ENCODE peak calls at places on chromosomes 3 and 15, in four cellular contexts. N is Peyer's patch, T is breast epithelium, A is lung. K is an unnamed sample.

GRCh38 chr15:91942676-91943417 is 89.3 kb downstream of the SLCO3A1 start:
- DNase-seq in N (peak), T (peak), A (peak), K (peak)

GRCh38 chr3:3984053-3984452 is 184.8 kb downstream of the LRRN1 start:
- DNase-seq in N (no peak), T (no peak), A (no peak), K (no peak)

GRCh38 chr3:184635126-184635525 is 73.5 kb downstream of the EPHB3 start:
- DNase-seq in N (no peak), T (peak), A (peak), K (no peak)

GRCh38 chr3:119812491-119813058 is 30.7 kb downstream of the NR1I2 start:
- DNase-seq in N (no peak), T (no peak), A (no peak), K (no peak)

GRCh38 chr3:42014949-42015533 is 53.1 kb upstream of the ULK4 start:
- DNase-seq in N (peak), T (no peak), A (peak), K (peak)

GRCh38 chr3:39542588-39542988 is 75.1 kb downstream of the MOBP start:
- DNase-seq in N (no peak), T (no peak), A (no peak), K (no peak)

GRCh38 chr3:188979669-188980311 is 192.0 kb upstream of the TPRG1 start:
- DNase-seq in N (no peak), T (no peak), A (no peak), K (peak)

GRCh38 chr3:136476280-136476679 is 226.1 kb downstream of the PCCB start:
- DNase-seq in N (no peak), T (no peak), A (no peak), K (no peak)

GRCh38 chr3:138747229-138747628 is 87.5 kb downstream of the PIK3CB start:
- DNase-seq in N (no peak), T (no peak), A (no peak), K (no peak)

GRCh38 chr3:188533612-188534357 is 379.8 kb downstream of the LPP start:
- DNase-seq in N (no peak), T (no peak), A (no peak), K (no peak)

GRCh38 chr15:96367436-96368200 is 37.1 kb downstream of the NR2F2 start:
- DNase-seq in N (no peak), T (no peak), A (no peak), K (no peak)

GRCh38 chr3:52502001-52502400 is 6.9 kb downstream of the STAB1 start:
- DNase-seq in N (no peak), T (no peak), A (no peak), K (no peak)

GRCh38 chr3:4748701-4749378 is 230.4 kb upstream of the BHLHE40 start:
- DNase-seq in N (no peak), T (no peak), A (no peak), K (no peak)

GRCh38 chr15:75640483-75641175 is 605 bp upstream of the IMP3 start:
- DNase-seq in N (peak), T (no peak), A (no peak), K (peak)

GRCh38 chr3:162842817-162843216 is 1346.2 kb downstream of the OTOL1 start:
- DNase-seq in N (no peak), T (no peak), A (no peak), K (no peak)

GRCh38 chr3:33372218-33373081 is 67.8 kb downstream of the UBP1 start:
- DNase-seq in N (peak), T (no peak), A (no peak), K (peak)

GRCh38 chr3:82093641-82094040 is 332.2 kb upstream of the GBE1 start:
- DNase-seq in N (no peak), T (no peak), A (no peak), K (no peak)

GRCh38 chr3:56784452-56785001 is 17.2 kb downstream of the ARHGEF3 start:
- DNase-seq in N (no peak), T (no peak), A (no peak), K (no peak)
- H3K4me3 ChIP-seq in N (no peak), T (no peak), A (no peak), K (no peak)

DNA sequence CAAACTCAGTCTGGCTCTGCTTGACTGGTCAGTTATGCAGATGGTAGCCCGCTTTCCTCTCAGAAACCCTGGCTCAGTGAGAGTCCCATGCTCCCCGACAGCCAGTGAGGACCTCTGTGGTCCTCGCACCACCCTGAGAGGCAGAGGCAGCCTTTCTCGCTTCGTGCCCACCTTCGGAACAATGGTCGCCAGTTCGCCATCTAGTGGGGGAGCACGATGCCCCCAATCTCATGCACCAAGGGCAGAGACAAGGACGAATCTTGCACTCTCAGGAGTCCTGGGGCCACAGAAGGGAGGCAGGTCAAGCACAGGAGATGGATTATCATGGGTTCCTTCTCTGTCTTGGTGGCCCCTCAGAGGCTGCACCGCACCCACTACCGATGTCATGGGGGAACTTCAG is 75.2 kb downstream of the RHCG start:
- DNase-seq in N (no peak), T (no peak), A (no peak), K (no peak)
- TF ChIP-seq CTCF in N (no peak), T (no peak), A (no peak), K (no peak)

GRCh38 chr15:68227806-68228142 is 1.8 kb downstream of the CLN6 start:
- DNase-seq in N (no peak), T (no peak), A (no peak), K (no peak)
- H3K4me3 ChIP-seq in N (peak), T (peak), A (no peak), K (peak)

GRCh38 chr15:51884517-51885236 is 55.2 kb downstream of the TMOD3 start:
- DNase-seq in N (no peak), T (no peak), A (no peak), K (peak)

GRCh38 chr15:51889486-51889885 is 60.0 kb downstream of the TMOD3 start:
- DNase-seq in N (no peak), T (no peak), A (no peak), K (no peak)

GRCh38 chr15:51884041-51884440 is 54.6 kb downstream of the TMOD3 start:
- DNase-seq in N (no peak), T (no peak), A (no peak), K (no peak)

GRCh38 chr15:51887887-51888592 is 58.6 kb downstream of the TMOD3 start:
- DNase-seq in N (no peak), T (no peak), A (no peak), K (no peak)

DNA sequence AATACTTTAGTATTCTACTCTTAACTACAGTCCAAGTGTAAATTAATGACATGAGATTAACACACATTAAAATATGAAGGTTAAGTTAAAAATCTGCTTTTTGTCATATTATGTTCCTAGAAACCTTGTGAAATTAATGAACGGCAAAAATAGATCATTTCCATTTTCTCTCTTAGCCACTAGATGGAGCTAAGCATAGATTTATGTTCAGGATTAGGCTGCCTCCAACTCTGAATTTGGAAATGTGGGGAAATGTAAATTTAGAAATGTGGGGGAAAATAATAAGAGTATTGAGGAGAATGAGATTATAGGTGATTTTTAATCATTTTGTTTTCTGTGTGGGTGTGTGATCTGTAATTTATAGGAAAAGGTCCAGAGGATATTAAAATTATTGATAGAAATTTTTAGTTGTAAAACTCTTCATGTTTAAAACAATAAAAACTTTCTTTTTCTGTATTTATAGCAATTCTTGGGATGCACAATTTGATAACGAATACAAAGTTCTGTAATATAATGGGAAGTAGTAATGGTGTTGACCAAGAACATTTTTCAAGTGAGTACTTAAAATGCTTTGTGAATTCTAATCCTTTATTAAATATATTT is 59.2 kb downstream of the TMOD3 start:
- DNase-seq in N (no peak), T (no peak), A (no peak), K (peak)
- TF ChIP-seq CTCF in N (peak), T (peak), A (peak), K (peak)

GRCh38 chr3:102526865-102527264 is 92.0 kb downstream of the ZPLD1 start:
- DNase-seq in N (no peak), T (no peak), A (no peak), K (no peak)
- H3K4me3 ChIP-seq in N (no peak), T (no peak), A (no peak), K (no peak)

GRCh38 chr3:61936344-61936937 is 375.1 kb downstream of the PTPRG start:
- DNase-seq in N (peak), T (no peak), A (no peak), K (peak)
- TF ChIP-seq CTCF in N (no peak), T (no peak), A (no peak), K (peak)

GRCh38 chr3:53550005-53550620 is 55.7 kb downstream of the CACNA1D start:
- DNase-seq in N (no peak), T (no peak), A (no peak), K (no peak)

GRCh38 chr3:53551324-53551723 is 56.9 kb downstream of the CACNA1D start:
- DNase-seq in N (no peak), T (no peak), A (no peak), K (no peak)

GRCh38 chr3:53554559-53555511 is 60.4 kb downstream of the CACNA1D start:
- DNase-seq in N (no peak), T (no peak), A (no peak), K (no peak)
- H3K4me3 ChIP-seq in N (no peak), T (no peak), A (no peak), K (no peak)

DNA sequence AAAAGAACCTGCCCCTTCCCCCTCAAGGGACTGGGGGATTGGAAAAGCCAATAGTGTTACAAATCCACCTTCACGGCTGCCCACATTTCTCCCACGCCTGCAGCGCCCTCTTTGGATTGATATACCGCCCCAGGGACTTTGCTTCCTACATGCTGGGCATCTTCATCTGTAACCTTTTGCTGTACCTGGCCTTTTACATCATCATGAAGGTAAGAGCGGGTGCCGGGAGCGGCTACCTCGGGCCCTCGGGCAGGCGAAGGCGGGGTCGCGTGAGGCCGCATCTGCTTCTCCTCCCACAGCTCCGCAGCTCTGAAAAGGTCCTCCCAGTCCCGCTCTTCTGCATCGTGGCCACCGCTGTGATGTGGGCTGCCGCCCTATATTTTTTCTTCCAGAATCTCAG is 73.1 kb downstream of the USF3 start:
- DNase-seq in N (no peak), T (no peak), A (no peak), K (peak)
- TF ChIP-seq CTCF in N (no peak), T (no peak), A (no peak), K (peak)

GRCh38 chr3:142723968-142724681 is at the start of gene TRPC1:
- DNase-seq in N (peak), T (peak), A (peak), K (peak)

GRCh38 chr3:142723665-142723967 is 218 bp upstream of the TRPC1 start:
- DNase-seq in N (no peak), T (no peak), A (no peak), K (no peak)

GRCh38 chr3:142726017-142726416 is 2.2 kb downstream of the TRPC1 start:
- DNase-seq in N (no peak), T (no peak), A (no peak), K (no peak)

GRCh38 chr3:142724682-142725351 is 983 bp downstream of the TRPC1 start:
- DNase-seq in N (peak), T (no peak), A (peak), K (peak)

DNA sequence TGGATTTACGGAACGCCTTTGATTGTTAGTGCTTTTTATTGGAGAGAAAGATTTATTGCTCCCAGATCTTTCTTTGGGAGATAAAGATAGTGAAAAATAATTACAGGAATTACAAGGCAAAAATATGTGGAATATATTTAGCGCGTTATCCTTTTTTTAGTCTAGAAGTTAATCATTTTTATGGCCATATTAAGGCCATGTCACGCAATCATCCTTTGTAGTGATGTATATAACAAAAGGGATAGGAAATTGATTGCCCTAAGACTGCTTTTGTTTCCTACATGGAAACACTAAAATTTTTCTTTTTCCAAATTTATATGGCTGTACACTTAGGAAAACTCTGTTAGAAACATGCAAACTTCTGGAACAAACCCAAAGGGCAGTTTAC is 1.5 kb downstream of the TRPC1 start:
- DNase-seq in N (no peak), T (no peak), A (no peak), K (no peak)
- H3K4me3 ChIP-seq in N (no peak), T (peak), A (no peak), K (peak)

K was measured in fibroblast of mammary gland.